ENCODE peak calls at places on chromosomes 3 and 15, in four cellular contexts. E is upper lobe of right lung, K is HCEC 1CT, I is iPS-NIHi11. V is an unnamed sample.

GRCh38 chr15:55108858-55109518 is 87.8 kb downstream of the RSL24D1 start:
- DNase-seq in E (peak), K (peak), I (peak), V (peak)

GRCh38 chr3:58986654-58987053 is 63.2 kb downstream of the CFAP20DC start:
- DNase-seq in E (no peak), K (no peak), I (no peak), V (no peak)

GRCh38 chr3:55190296-55190695 is 262.4 kb upstream of the LRTM1 start:
- DNase-seq in E (no peak), K (no peak), I (no peak), V (no peak)

GRCh38 chr3:64351713-64352595 is 126.7 kb upstream of the PRICKLE2 start:
- DNase-seq in E (no peak), K (peak), I (no peak), V (no peak)

GRCh38 chr3:52704611-52705437 is 767 bp downstream of the GLT8D1 start:
- DNase-seq in E (no peak), K (peak), I (no peak), V (peak)

GRCh38 chr15:24971772-24972171 is 17.0 kb downstream of the SNRPN start:
- DNase-seq in E (no peak), K (no peak), I (no peak), V (no peak)

GRCh38 chr15:71279757-71280141 is 164.5 kb downstream of the THSD4 start:
- DNase-seq in E (no peak), K (no peak), I (no peak), V (no peak)

GRCh38 chr3:182969277-182969676 is 11.1 kb downstream of the DCUN1D1 start:
- DNase-seq in E (no peak), K (peak), I (no peak), V (no peak)

GRCh38 chr3:190099099-190099498 is 21.6 kb downstream of the P3H2 start:
- DNase-seq in E (no peak), K (no peak), I (no peak), V (no peak)

GRCh38 chr3:194672876-194673275 is 885 bp upstream of the LSG1 start:
- DNase-seq in E (no peak), K (no peak), I (no peak), V (no peak)

GRCh38 chr3:134370611-134371451 is 3.4 kb downstream of the AMOTL2 start:
- DNase-seq in E (peak), K (no peak), I (no peak), V (no peak)

GRCh38 chr3:126476976-126477330 is 1.3 kb upstream of the ZXDC start:
- DNase-seq in E (no peak), K (no peak), I (no peak), V (no peak)

GRCh38 chr15:75065467-75065850 is 42.1 kb downstream of the PPCDC start:
- DNase-seq in E (peak), K (no peak), I (no peak), V (no peak)

GRCh38 chr3:143597774-143598652 is 250.3 kb downstream of the SLC9A9 start:
- DNase-seq in E (no peak), K (no peak), I (no peak), V (no peak)

GRCh38 chr3:136938334-136938733 is 19.4 kb upstream of the IL20RB start:
- DNase-seq in E (no peak), K (peak), I (no peak), V (no peak)

GRCh38 chr3:193970773-193971206 is 165.2 kb upstream of the HES1 start:
- DNase-seq in E (no peak), K (no peak), I (no peak), V (no peak)

GRCh38 chr15:39878401-39878775 is 41.7 kb downstream of the GPR176 start:
- DNase-seq in E (no peak), K (no peak), I (no peak), V (no peak)

GRCh38 chr15:92584105-92584504 is 71.5 kb downstream of the FAM174B start:
- DNase-seq in E (no peak), K (no peak), I (no peak), V (no peak)

GRCh38 chr3:73868688-73869315 is 244.1 kb upstream of the PDZRN3 start:
- DNase-seq in E (no peak), K (peak), I (peak), V (peak)

GRCh38 chr15:67685008-67685599 is 140.2 kb upstream of the SKOR1 start:
- DNase-seq in E (no peak), K (peak), I (no peak), V (no peak)

GRCh38 chr3:142282503-142282902 is 57.1 kb upstream of the GK5 start:
- DNase-seq in E (no peak), K (no peak), I (no peak), V (no peak)

GRCh38 chr3:120171134-120171863 is 77.1 kb upstream of the GSK3B start:
- DNase-seq in E (no peak), K (no peak), I (no peak), V (no peak)

GRCh38 chr3:61612211-61612995 is 51.0 kb downstream of the PTPRG start:
- DNase-seq in E (no peak), K (peak), I (no peak), V (no peak)

GRCh38 chr15:100256096-100256984 is 85.4 kb downstream of the ADAMTS17 start:
- DNase-seq in E (no peak), K (no peak), I (no peak), V (peak)

GRCh38 chr3:190486201-190486865 is 27.6 kb upstream of the IL1RAP start:
- DNase-seq in E (no peak), K (no peak), I (peak), V (no peak)